ENCODE peak calls at places on chromosomes 3 and 15, in five cellular contexts. F is A549, A is dorsolateral prefrontal cortex, V is fibroblast of lung, U is Peyer's patch. M is an unnamed sample.

GRCh38 chr3:115375362-115375761 is 228.3 kb upstream of the ZBTB20 start:
- DNase-seq in F (no peak), A (no peak), V (no peak), U (no peak), M (no peak)

GRCh38 chr3:197466586-197467399 is 89.0 kb downstream of the BDH1 start:
- DNase-seq in F (peak; percentile 44), A (no peak), V (peak; percentile 78), U (no peak), M (peak; percentile 54)

GRCh38 chr3:191301982-191302381 is 27.2 kb upstream of the CCDC50 start:
- DNase-seq in F (no peak), A (no peak), V (no peak), U (no peak), M (no peak)

GRCh38 chr15:79136434-79137046 is 46.0 kb upstream of the RASGRF1 start:
- DNase-seq in F (no peak), A (no peak), V (no peak), U (no peak), M (no peak)

GRCh38 chr3:10928396-10928960 is 64.1 kb upstream of the SLC6A1 start:
- DNase-seq in F (no peak), A (no peak), V (no peak), U (peak; percentile 22), M (no peak)

GRCh38 chr3:38039101-38039898 is at the start of gene DLEC1:
- DNase-seq in F (no peak), A (no peak), V (peak; percentile 62), U (peak; percentile 95), M (no peak)

GRCh38 chr3:9399746-9400145 is 2.3 kb downstream of the SETD5 start:
- DNase-seq in F (peak; percentile 86), A (peak; percentile 74), V (peak; percentile 93), U (peak; percentile 70), M (peak; percentile 41)

GRCh38 chr15:84034831-84035753 is 200.5 kb upstream of the GOLGA6L4 start:
- DNase-seq in F (peak; percentile 40), A (no peak), V (peak; percentile 38), U (no peak), M (peak; percentile 47)

GRCh38 chr15:43096411-43096810 is 9.4 kb downstream of the UBR1 start:
- DNase-seq in F (no peak), A (no peak), V (no peak), U (no peak), M (no peak)

GRCh38 chr3:152159328-152159727 is 109.4 kb upstream of the MBNL1 start:
- DNase-seq in F (peak; percentile 88), A (no peak), V (peak; percentile 91), U (no peak), M (peak; percentile 12)

GRCh38 chr3:126488886-126489569 is 13.3 kb upstream of the ZXDC start:
- DNase-seq in F (no peak), A (no peak), V (no peak), U (no peak), M (no peak)

GRCh38 chr15:38308242-38308641 is 55.6 kb downstream of the SPRED1 start:
- DNase-seq in F (no peak), A (no peak), V (no peak), U (no peak), M (no peak)

GRCh38 chr3:143897558-143898305 is 49.5 kb upstream of the SLC9A9 start:
- DNase-seq in F (peak; percentile 5), A (no peak), V (peak; percentile 81), U (no peak), M (no peak)

GRCh38 chr3:143896486-143896885 is 48.2 kb upstream of the SLC9A9 start:
- DNase-seq in F (no peak), A (no peak), V (peak; percentile 13), U (no peak), M (no peak)

GRCh38 chr3:143901105-143901504 is 52.8 kb upstream of the SLC9A9 start:
- DNase-seq in F (no peak), A (no peak), V (peak; percentile 80), U (no peak), M (peak; percentile 74)

GRCh38 chr3:143895805-143896204 is 47.5 kb upstream of the SLC9A9 start:
- DNase-seq in F (no peak), A (no peak), V (no peak), U (no peak), M (peak; percentile 18)
- TF ChIP-seq CTCF in F (peak; percentile 48), A (peak; percentile 73), V (no peak), U (no peak), M (peak; percentile 38)

DNA sequence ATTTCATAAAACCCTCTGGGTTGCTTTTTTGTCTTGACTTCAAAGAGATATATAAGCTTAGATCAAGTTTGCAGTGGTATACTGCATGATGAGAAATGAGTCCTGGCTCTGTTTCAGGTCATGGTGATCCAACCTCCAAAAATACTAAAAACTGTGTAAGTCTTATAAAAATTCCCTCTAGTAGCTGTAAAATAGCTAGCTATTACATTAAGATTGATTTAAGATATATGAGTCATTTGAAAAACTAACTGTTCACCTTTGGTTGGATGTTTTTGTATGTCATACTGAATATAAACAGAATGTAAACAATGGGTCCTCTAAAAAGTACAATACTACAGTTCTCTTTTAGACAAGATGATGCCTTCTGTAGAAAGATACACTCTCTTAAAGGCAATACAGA is 879.1 kb downstream of the ROBO1 start:
- DNase-seq in F (no peak), A (no peak), V (peak; percentile 5), U (no peak), M (no peak)
- H3K27ac ChIP-seq in F (no peak overlapping the region), A (peak overlapping the region; percentile 21), V (no peak overlapping the region), U (no peak overlapping the region), M (no peak overlapping the region)

GRCh38 chr3:3998140-3998977 is 199.1 kb downstream of the LRRN1 start:
- DNase-seq in F (peak; percentile 58), A (no peak), V (peak; percentile 45), U (peak; percentile 48), M (no peak)
- TF ChIP-seq CTCF in F (peak; percentile 40), A (peak; percentile 60), V (no peak), U (peak; percentile 62), M (no peak)

GRCh38 chr3:105827959-105828358 is 40.9 kb downstream of the CBLB start:
- DNase-seq in F (peak; percentile 84), A (no peak), V (peak; percentile 93), U (peak; percentile 62), M (peak; percentile 36)

GRCh38 chr3:105828703-105829102 is 40.1 kb downstream of the CBLB start:
- DNase-seq in F (no peak), A (no peak), V (no peak), U (no peak), M (no peak)

GRCh38 chr3:105830836-105831235 is 38.0 kb downstream of the CBLB start:
- DNase-seq in F (no peak), A (no peak), V (no peak), U (no peak), M (no peak)

GRCh38 chr3:105829229-105829628 is 39.6 kb downstream of the CBLB start:
- DNase-seq in F (no peak), A (no peak), V (no peak), U (peak; percentile 53), M (no peak)

GRCh38 chr3:105829879-105830622 is 38.8 kb downstream of the CBLB start:
- DNase-seq in F (no peak), A (no peak), V (peak; percentile 60), U (no peak), M (no peak)
- H3K27ac ChIP-seq in F (no peak overlapping the region), A (no peak overlapping the region), V (no peak overlapping the region), U (peak overlapping the region; percentile 12), M (no peak overlapping the region)

GRCh38 chr3:44061268-44061667 is 180.4 kb upstream of the TOPAZ1 start:
- DNase-seq in F (no peak), A (no peak), V (no peak), U (no peak), M (no peak)
- TF ChIP-seq CTCF in F (no peak), A (no peak), V (no peak), U (no peak), M (no peak)

DNA sequence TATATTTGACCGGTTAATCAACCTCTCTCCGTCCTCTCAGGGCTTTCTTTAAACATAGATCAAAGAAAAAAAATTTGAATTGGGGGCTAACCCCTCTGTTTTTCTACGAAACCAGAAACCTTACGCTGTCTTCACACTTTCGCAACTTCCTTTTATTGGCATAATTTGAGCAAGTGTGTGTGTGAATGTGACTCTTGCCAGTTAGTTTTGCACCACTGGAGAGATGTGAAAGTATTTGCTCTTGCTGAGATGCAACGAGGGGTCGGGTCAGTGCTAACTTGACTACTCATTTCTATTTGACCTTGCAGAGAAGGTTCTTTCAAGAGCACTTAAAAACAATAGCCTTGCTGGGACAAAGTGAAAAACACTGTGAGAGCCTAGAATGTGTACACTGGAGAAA is 81.2 kb downstream of the FAM43A start:
- DNase-seq in F (no peak), A (no peak), V (no peak), U (no peak), M (no peak)
- H3K27ac ChIP-seq in F (no peak overlapping the region), A (no peak overlapping the region), V (no peak overlapping the region), U (no peak overlapping the region), M (no peak overlapping the region)

DNA sequence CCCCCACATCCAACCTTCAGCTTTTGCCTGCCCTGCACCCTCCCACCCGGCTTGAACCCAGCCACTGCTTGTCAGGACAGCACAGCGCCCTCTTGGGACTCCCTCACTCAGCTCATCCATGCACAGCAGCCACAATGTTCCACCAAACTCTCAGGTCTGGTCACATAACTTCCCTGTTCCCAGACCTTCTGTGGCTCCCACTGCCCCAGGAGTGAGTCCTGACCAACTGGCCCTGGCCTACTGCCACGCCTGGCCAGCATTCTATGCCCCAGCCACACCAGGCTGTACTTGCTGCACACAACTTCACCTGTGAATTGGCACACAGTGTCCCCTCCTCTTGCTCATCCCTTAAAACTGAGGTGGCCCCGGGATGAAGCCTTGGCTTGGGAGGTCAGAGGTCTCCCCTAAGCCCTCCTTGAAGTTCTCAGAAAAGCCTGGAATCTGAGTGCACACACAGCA is 21.0 kb downstream of the PLXNB1 start:
- DNase-seq in F (no peak), A (peak; percentile 12), V (no peak), U (peak; percentile 40), M (no peak)
- TF ChIP-seq CTCF in F (no peak), A (no peak), V (no peak), U (no peak), M (no peak)

DNA sequence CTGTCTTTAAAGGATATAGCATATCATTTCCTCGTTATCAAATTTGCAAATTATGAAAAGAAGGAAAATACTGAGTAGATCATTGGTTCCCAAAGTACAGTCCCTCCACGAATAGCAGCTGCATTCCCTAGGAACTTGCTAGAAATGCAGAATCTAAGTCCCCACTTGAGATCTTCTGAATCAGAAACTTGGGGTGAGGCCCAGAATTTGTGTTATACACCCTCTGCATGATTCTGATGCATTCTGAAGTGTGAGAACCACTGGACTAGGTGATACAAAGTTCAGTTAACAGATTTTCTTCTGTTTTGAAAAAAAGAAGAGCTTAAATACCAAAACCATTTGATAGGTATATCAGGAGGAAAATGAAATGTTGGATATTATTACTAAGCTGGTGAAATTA is 77.1 kb downstream of the SLC25A26 start:
- DNase-seq in F (no peak), A (no peak), V (peak; percentile 93), U (no peak), M (peak; percentile 4)
- H3K27ac ChIP-seq in F (no peak overlapping the region), A (no peak overlapping the region), V (no peak overlapping the region), U (peak overlapping the region; percentile 32), M (no peak overlapping the region)

GRCh38 chr3:131216801-131217200 is 164.8 kb upstream of the NUDT16 start:
- DNase-seq in F (peak; percentile 36), A (peak; percentile 38), V (peak; percentile 88), U (peak; percentile 54), M (peak; percentile 34)
- TF ChIP-seq CTCF in F (no peak), A (no peak), V (no peak), U (no peak), M (no peak)

M was measured in RWPE1.